ENCODE peak calls at places on chromosome 9, in four cellular contexts. One of them, this sample, is unnamed.

GRCh38 chr9:3746296-3747275 is 220.8 kb upstream of the RFX3 start:
- DNase-seq in endothelial cell of umbilical vein: no peak
- DNase-seq in neural progenitor cell: no peak
- DNase-seq in hepatocyte: peak; percentile 38
- DNase-seq in this sample: peak; percentile 88

GRCh38 chr9:109355564-109356297 is 34.9 kb upstream of the EPB41L4B start:
- DNase-seq in endothelial cell of umbilical vein: no peak
- DNase-seq in hepatocyte: no peak
- DNase-seq in neural progenitor cell: no peak
- DNase-seq in this sample: no peak

GRCh38 chr9:93261735-93262523 is 78.0 kb downstream of the WNK2 start:
- DNase-seq in hepatocyte: peak; percentile 5
- DNase-seq in neural progenitor cell: no peak
- DNase-seq in endothelial cell of umbilical vein: no peak
- DNase-seq in this sample: no peak

GRCh38 chr9:114923918-114924317 is 6.5 kb downstream of the TNFSF8 start:
- DNase-seq in neural progenitor cell: no peak
- DNase-seq in hepatocyte: no peak
- DNase-seq in endothelial cell of umbilical vein: no peak
- DNase-seq in this sample: no peak

GRCh38 chr9:36470891-36471290 is 70.8 kb upstream of the RNF38 start:
- DNase-seq in neural progenitor cell: no peak
- DNase-seq in endothelial cell of umbilical vein: peak; percentile 65
- DNase-seq in hepatocyte: peak; percentile 39
- DNase-seq in this sample: no peak

GRCh38 chr9:21326526-21327139 is 8.6 kb downstream of the KLHL9 start:
- DNase-seq in hepatocyte: peak; percentile 55
- DNase-seq in endothelial cell of umbilical vein: peak; percentile 54
- DNase-seq in neural progenitor cell: peak; percentile 58
- DNase-seq in this sample: no peak

GRCh38 chr9:119905706-119906105 is 536.5 kb upstream of the BRINP1 start:
- DNase-seq in neural progenitor cell: no peak
- DNase-seq in endothelial cell of umbilical vein: no peak
- DNase-seq in hepatocyte: no peak
- DNase-seq in this sample: no peak

GRCh38 chr9:98248737-98249474 is 6.5 kb downstream of the TBC1D2 start:
- DNase-seq in endothelial cell of umbilical vein: peak; percentile 60
- DNase-seq in neural progenitor cell: no peak
- DNase-seq in hepatocyte: peak; percentile 82
- DNase-seq in this sample: peak; percentile 78

GRCh38 chr9:112112941-112113399 is 62.1 kb downstream of the SUSD1 start:
- DNase-seq in neural progenitor cell: peak; percentile 53
- DNase-seq in hepatocyte: peak; percentile 61
- DNase-seq in endothelial cell of umbilical vein: no peak
- DNase-seq in this sample: peak; percentile 87

GRCh38 chr9:111926421-111926875 is 29.8 kb downstream of the UGCG start:
- DNase-seq in neural progenitor cell: no peak
- DNase-seq in endothelial cell of umbilical vein: peak; percentile 95
- DNase-seq in hepatocyte: no peak
- DNase-seq in this sample: no peak

GRCh38 chr9:114249424-114250234 is 73.3 kb upstream of the ORM1 start:
- DNase-seq in hepatocyte: no peak
- DNase-seq in neural progenitor cell: no peak
- DNase-seq in endothelial cell of umbilical vein: no peak
- DNase-seq in this sample: no peak

GRCh38 chr9:29456940-29457339 is 1883.7 kb upstream of the C9orf72 start:
- DNase-seq in neural progenitor cell: no peak
- DNase-seq in endothelial cell of umbilical vein: no peak
- DNase-seq in hepatocyte: no peak
- DNase-seq in this sample: no peak

GRCh38 chr9:112570731-112571167 is 84.1 kb downstream of the KIAA1958 start:
- DNase-seq in endothelial cell of umbilical vein: no peak
- DNase-seq in hepatocyte: peak; percentile 53
- DNase-seq in neural progenitor cell: no peak
- DNase-seq in this sample: no peak

GRCh38 chr9:117926031-117926655 is 221.9 kb downstream of the TLR4 start:
- DNase-seq in endothelial cell of umbilical vein: no peak
- DNase-seq in neural progenitor cell: peak; percentile 13
- DNase-seq in hepatocyte: no peak
- DNase-seq in this sample: no peak

GRCh38 chr9:132207839-132208615 is 46.2 kb downstream of the NTNG2 start:
- DNase-seq in hepatocyte: no peak
- DNase-seq in neural progenitor cell: no peak
- DNase-seq in endothelial cell of umbilical vein: no peak
- DNase-seq in this sample: no peak

GRCh38 chr9:100428871-100429654 is 2.1 kb downstream of the MSANTD3 start:
- DNase-seq in neural progenitor cell: no peak
- DNase-seq in hepatocyte: peak; percentile 84
- DNase-seq in endothelial cell of umbilical vein: peak; percentile 98
- DNase-seq in this sample: peak; percentile 92

GRCh38 chr9:29220852-29221251 is 1647.6 kb upstream of the C9orf72 start:
- DNase-seq in hepatocyte: no peak
- DNase-seq in endothelial cell of umbilical vein: no peak
- DNase-seq in neural progenitor cell: no peak
- DNase-seq in this sample: no peak

GRCh38 chr9:137127301-137128157 is 11.4 kb upstream of the GRIN1 start:
- DNase-seq in endothelial cell of umbilical vein: peak; percentile 35
- DNase-seq in neural progenitor cell: no peak
- DNase-seq in hepatocyte: peak; percentile 49
- DNase-seq in this sample: no peak

GRCh38 chr9:126440938-126441337 is 114.3 kb downstream of the MVB12B start:
- DNase-seq in hepatocyte: no peak
- DNase-seq in endothelial cell of umbilical vein: no peak
- DNase-seq in neural progenitor cell: peak; percentile 71
- DNase-seq in this sample: no peak

GRCh38 chr9:88829276-88829675 is 162.0 kb upstream of the S1PR3 start:
- DNase-seq in hepatocyte: no peak
- DNase-seq in neural progenitor cell: no peak
- DNase-seq in endothelial cell of umbilical vein: no peak
- DNase-seq in this sample: no peak

GRCh38 chr9:97848582-97849237 is 4.3 kb upstream of the FOXE1 start:
- DNase-seq in neural progenitor cell: peak; percentile 59
- DNase-seq in hepatocyte: no peak
- DNase-seq in endothelial cell of umbilical vein: no peak
- DNase-seq in this sample: no peak

GRCh38 chr9:77427256-77427927 is 220.7 kb downstream of the GNA14 start:
- DNase-seq in endothelial cell of umbilical vein: no peak
- DNase-seq in hepatocyte: no peak
- DNase-seq in neural progenitor cell: no peak
- DNase-seq in this sample: no peak

GRCh38 chr9:129608561-129609481 is 12.1 kb downstream of the C9orf50 start:
- DNase-seq in neural progenitor cell: no peak
- DNase-seq in hepatocyte: peak; percentile 38
- DNase-seq in endothelial cell of umbilical vein: no peak
- DNase-seq in this sample: no peak

GRCh38 chr9:16884952-16885513 is 14.6 kb upstream of the BNC2 start:
- DNase-seq in hepatocyte: no peak
- DNase-seq in endothelial cell of umbilical vein: no peak
- DNase-seq in neural progenitor cell: no peak
- DNase-seq in this sample: no peak

GRCh38 chr9:22416692-22417060 is 29.9 kb upstream of the DMRTA1 start:
- DNase-seq in hepatocyte: no peak
- DNase-seq in endothelial cell of umbilical vein: peak; percentile 75
- DNase-seq in neural progenitor cell: peak; percentile 27
- DNase-seq in this sample: peak; percentile 3

GRCh38 chr9:15373201-15373530 is 49.5 kb upstream of the SNAPC3 start:
- DNase-seq in neural progenitor cell: no peak
- DNase-seq in endothelial cell of umbilical vein: no peak
- DNase-seq in hepatocyte: peak; percentile 18
- DNase-seq in this sample: no peak

GRCh38 chr9:82116538-82116937 is 128.0 kb downstream of the SPATA31D1 start:
- DNase-seq in neural progenitor cell: no peak
- DNase-seq in hepatocyte: no peak
- DNase-seq in endothelial cell of umbilical vein: no peak
- DNase-seq in this sample: no peak
- TF ChIP-seq CTCF in neural progenitor cell: no peak
- TF ChIP-seq CTCF in hepatocyte: no peak
- TF ChIP-seq CTCF in endothelial cell of umbilical vein: no peak
- TF ChIP-seq CTCF in this sample: no peak

GRCh38 chr9:90813011-90813410 is 11.4 kb downstream of the SYK start:
- DNase-seq in hepatocyte: no peak
- DNase-seq in endothelial cell of umbilical vein: no peak
- DNase-seq in neural progenitor cell: no peak
- DNase-seq in this sample: no peak
- H3K36me3 ChIP-seq in hepatocyte: no peaks in the 10 kb centered on the region
- H3K36me3 ChIP-seq in endothelial cell of umbilical vein: no peaks in the 10 kb centered on the region
- H3K36me3 ChIP-seq in neural progenitor cell: no peaks in the 10 kb centered on the region
- H3K36me3 ChIP-seq in this sample: no peaks in the 10 kb centered on the region

DNA sequence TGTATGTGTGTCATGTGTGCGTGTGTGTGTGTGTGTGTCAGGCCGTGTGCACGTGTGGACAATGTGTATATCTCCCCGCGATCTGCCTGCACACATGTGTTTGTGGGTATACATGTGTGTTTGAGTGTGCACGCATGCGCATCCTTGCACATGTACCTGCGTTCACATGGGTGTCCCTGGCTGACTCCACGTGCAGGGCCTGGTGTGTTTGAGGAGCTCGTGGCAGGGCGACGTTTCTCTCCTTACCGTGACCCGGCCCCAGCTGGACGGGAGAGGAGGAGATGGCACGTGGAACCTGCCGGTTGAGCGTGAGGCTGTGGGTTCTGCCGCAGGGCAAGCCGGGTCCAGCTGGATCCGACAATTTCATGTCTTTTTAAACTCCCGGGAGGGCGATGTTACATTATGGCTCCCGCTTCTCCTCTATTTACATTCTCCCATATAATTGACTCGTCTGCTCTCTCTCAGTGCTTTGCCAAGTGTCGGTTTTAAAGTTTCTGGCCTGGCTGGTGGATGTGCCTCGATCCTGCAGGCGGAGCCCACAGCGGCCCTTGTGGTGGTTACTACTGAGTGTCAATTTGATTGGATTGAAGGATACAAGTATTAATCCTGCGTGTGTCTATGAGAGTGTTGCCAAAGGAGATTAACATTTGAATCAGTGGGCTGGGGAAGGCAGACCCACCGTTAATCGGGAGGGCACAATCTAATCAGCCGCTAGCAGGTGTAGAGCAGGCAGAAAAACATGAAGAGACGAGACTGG is 5.9 kb downstream of the COL5A1 start:
- DNase-seq in hepatocyte: no peak
- DNase-seq in neural progenitor cell: no peak
- DNase-seq in endothelial cell of umbilical vein: no peak
- DNase-seq in this sample: no peak
- H3K79me2 ChIP-seq in hepatocyte: peaks cover 91% of the 10 kb centered on the region
- H3K79me2 ChIP-seq in neural progenitor cell: no peaks in the 10 kb centered on the region
- H3K79me2 ChIP-seq in endothelial cell of umbilical vein: peaks cover 58% of the 10 kb centered on the region
- H3K79me2 ChIP-seq in this sample: no peaks in the 10 kb centered on the region

GRCh38 chr9:25716220-25716872 is 38.1 kb upstream of the TUSC1 start:
- DNase-seq in endothelial cell of umbilical vein: peak; percentile 45
- DNase-seq in hepatocyte: peak; percentile 80
- DNase-seq in neural progenitor cell: peak; percentile 67
- DNase-seq in this sample: peak; percentile 6
- TF ChIP-seq CTCF in endothelial cell of umbilical vein: peak; percentile 41
- TF ChIP-seq CTCF in hepatocyte: peak; percentile 61
- TF ChIP-seq CTCF in neural progenitor cell: peak; percentile 62
- TF ChIP-seq CTCF in this sample: peak; percentile 43